ENCODE peak calls at places on chromosomes 12 and 14, in six cellular contexts. L is GM12891, A is K562, O is H1, M is GM12878, I is HepG2. B is an unnamed sample.

GRCh38 chr12:109606261-109607028 is 32.9 kb downstream of the MVK start:
- DNase-seq in L (no peak), A (peak; percentile 50), O (peak; percentile 68), M (no peak), I (peak; percentile 66), B (no peak)

GRCh38 chr14:33617154-33617553 is 333.7 kb downstream of the EGLN3 start:
- DNase-seq in L (no peak), A (no peak), O (no peak), M (no peak), I (no peak), B (no peak)

GRCh38 chr12:49946497-49946896 is 4.0 kb upstream of the AQP2 start:
- DNase-seq in L (no peak), A (no peak), O (no peak), M (no peak), I (no peak), B (no peak)

GRCh38 chr12:63838411-63838810 is 6.1 kb upstream of the SRGAP1 start:
- DNase-seq in L (no peak), A (no peak), O (no peak), M (no peak), I (no peak), B (no peak)

GRCh38 chr14:91829511-91829910 is 37.8 kb downstream of the TC2N start:
- DNase-seq in L (no peak), A (no peak), O (no peak), M (no peak), I (no peak), B (no peak)

GRCh38 chr14:43503508-43503907 is 1003.6 kb downstream of the FSCB start:
- DNase-seq in L (no peak), A (no peak), O (no peak), M (no peak), I (peak; percentile 17), B (no peak)

GRCh38 chr12:126084480-126084879 is 1019.2 kb downstream of the AACS start:
- DNase-seq in L (no peak), A (no peak), O (no peak), M (no peak), I (no peak), B (no peak)

GRCh38 chr12:69269736-69270135 is 30.4 kb downstream of the CPSF6 start:
- DNase-seq in L (no peak), A (no peak), O (no peak), M (no peak), I (no peak), B (no peak)

GRCh38 chr14:68248481-68249255 is 429.1 kb downstream of the RAD51B start:
- DNase-seq in L (peak; percentile 12), A (no peak), O (peak; percentile 65), M (peak; percentile 89), I (peak; percentile 54), B (no peak)

GRCh38 chr14:99541677-99542470 is 60.7 kb downstream of the CCNK start:
- DNase-seq in L (no peak), A (no peak), O (no peak), M (no peak), I (no peak), B (no peak)
- TF ChIP-seq TAF1 in L (no peak), A (no peak), O (no peak), M (no peak), I (no peak), B (no peak)

DNA sequence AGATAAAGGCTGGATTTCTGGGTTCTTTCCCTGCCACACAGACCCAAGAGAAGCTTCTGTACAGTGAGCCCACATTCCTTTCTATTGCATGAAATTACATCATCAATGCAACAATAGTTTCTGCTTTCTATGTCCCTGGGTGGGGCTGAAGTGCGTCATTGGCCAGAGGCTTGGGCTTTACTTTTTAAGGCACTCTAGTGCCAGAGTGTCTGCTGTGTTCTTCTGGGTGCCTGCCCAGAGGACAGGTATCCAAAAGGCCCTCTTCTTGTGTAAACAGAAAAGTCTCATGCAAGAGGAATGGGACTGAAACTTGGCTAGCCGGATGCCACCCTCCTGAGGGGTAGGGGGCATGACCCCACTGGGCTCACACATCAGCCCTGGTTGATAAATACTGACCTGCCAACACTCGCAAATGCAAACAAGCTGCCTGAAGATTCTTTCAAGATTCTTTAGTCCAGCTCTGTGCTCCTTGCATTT is 5.9 kb downstream of the KRT86 start:
- DNase-seq in L (no peak), A (no peak), O (no peak), M (no peak), I (peak; percentile 67), B (no peak)
- TF ChIP-seq POLR2AphosphoS5 in L (no peak), A (no peak), O (no peak), M (no peak), I (no peak), B (no peak)

GRCh38 chr12:51080136-51080535 is 3.3 kb downstream of the CSRNP2 start:
- DNase-seq in L (no peak), A (no peak), O (no peak), M (no peak), I (no peak), B (no peak)

GRCh38 chr12:51086933-51087332 is 3.5 kb upstream of the CSRNP2 start:
- DNase-seq in L (no peak), A (no peak), O (no peak), M (no peak), I (no peak), B (no peak)

GRCh38 chr12:51082561-51083139 is 746 bp downstream of the CSRNP2 start:
- DNase-seq in L (no peak), A (no peak), O (no peak), M (no peak), I (peak; percentile 7), B (no peak)

GRCh38 chr12:51085757-51086156 is 2.4 kb upstream of the CSRNP2 start:
- DNase-seq in L (no peak), A (no peak), O (no peak), M (no peak), I (no peak), B (no peak)

GRCh38 chr12:51083140-51083833 is at the start of gene CSRNP2:
- DNase-seq in L (peak; percentile 97), A (peak; percentile 94), O (peak; percentile 97), M (peak; percentile 59), I (peak; percentile 87), B (peak; percentile 95)
- TF ChIP-seq POLR2A in L (peak; percentile 97), A (peak; percentile 93), O (peak; percentile 99), M (peak; percentile 100), I (peak; percentile 98), B (peak; percentile 99)

GRCh38 chr14:105299654-105300541 is 903 bp downstream of the BRF1 start:
- DNase-seq in L (no peak), A (no peak), O (no peak), M (no peak), I (no peak), B (no peak)
- TF ChIP-seq TAF1 in L (no peak), A (no peak), O (no peak), M (no peak), I (no peak), B (no peak)

GRCh38 chr12:76266797-76267196 is 81.4 kb downstream of the BBS10 start:
- DNase-seq in L (no peak), A (no peak), O (no peak), M (no peak), I (no peak), B (no peak)
- TF ChIP-seq POLR2AphosphoS5 in L (no peak), A (no peak), O (no peak), M (no peak), I (no peak), B (no peak)

GRCh38 chr12:84198294-84198946 is 714.2 kb downstream of the SLC6A15 start:
- DNase-seq in L (no peak), A (no peak), O (no peak), M (no peak), I (no peak), B (no peak)

GRCh38 chr12:84201976-84202375 is 710.6 kb downstream of the SLC6A15 start:
- DNase-seq in L (no peak), A (no peak), O (no peak), M (no peak), I (no peak), B (no peak)
- TF ChIP-seq POLR2A in L (no peak), A (no peak), O (no peak), M (no peak), I (no peak), B (no peak)

GRCh38 chr12:95385246-95385645 is 88.7 kb upstream of the METAP2 start:
- DNase-seq in L (no peak), A (no peak), O (no peak), M (no peak), I (no peak), B (no peak)

GRCh38 chr12:95390192-95390591 is 83.8 kb upstream of the METAP2 start:
- DNase-seq in L (no peak), A (no peak), O (no peak), M (peak; percentile 19), I (no peak), B (no peak)

GRCh38 chr12:95384785-95385184 is 89.2 kb upstream of the METAP2 start:
- DNase-seq in L (no peak), A (no peak), O (no peak), M (no peak), I (no peak), B (no peak)

GRCh38 chr12:95385646-95386045 is 88.3 kb upstream of the METAP2 start:
- DNase-seq in L (no peak), A (no peak), O (no peak), M (no peak), I (no peak), B (no peak)

GRCh38 chr12:95386056-95386455 is 87.9 kb upstream of the METAP2 start:
- DNase-seq in L (no peak), A (no peak), O (no peak), M (no peak), I (no peak), B (no peak)
- TF ChIP-seq TAF1 in L (no peak), A (no peak), O (no peak), M (no peak), I (no peak), B (no peak)

GRCh38 chr12:129641916-129642315 is 261.9 kb downstream of the TMEM132D start:
- DNase-seq in L (no peak), A (no peak), O (no peak), M (no peak), I (no peak), B (no peak)
- TF ChIP-seq POLR2AphosphoS5 in L (no peak), A (no peak), O (no peak), M (no peak), I (no peak), B (no peak)

GRCh38 chr12:57755454-57756372 is 810 bp downstream of the MARCHF9 start:
- DNase-seq in L (no peak), A (peak; percentile 54), O (peak; percentile 67), M (no peak), I (no peak), B (no peak)
- TF ChIP-seq POLR2A in L (no peak), A (no peak), O (no peak), M (no peak), I (no peak), B (no peak)

B was measured in GM12892.